ENCODE peak calls at places on chromosomes 3 and 15, in ten cellular contexts. W is hepatocyte, E is heart left ventricle, F is fibroblast of mammary gland, G is BJ, K is PC-3, X is transverse colon, L is prostate gland, T is cardiac muscle cell, O is astrocyte of the cerebellum. D is an unnamed sample.

GRCh38 chr3:184168363-184169120 is 6.1 kb upstream of the AP2M1 start:
- DNase-seq in W (no peak), E (no peak), F (peak), G (no peak), K (peak), X (no peak), L (no peak), T (no peak), O (peak), D (no peak)

GRCh38 chr15:100631831-100632230 is 29.4 kb downstream of the ASB7 start:
- DNase-seq in W (no peak), E (no peak), F (no peak), G (no peak), K (no peak), X (no peak), L (no peak), T (peak), O (no peak), D (no peak)

GRCh38 chr3:134345202-134345601 is 29.0 kb downstream of the AMOTL2 start:
- DNase-seq in W (no peak), E (no peak), F (no peak), G (no peak), K (no peak), X (no peak), L (no peak), T (no peak), O (no peak), D (no peak)

GRCh38 chr3:142947799-142948575 is 15.5 kb downstream of the PAQR9 start:
- DNase-seq in W (no peak), E (no peak), F (peak), G (no peak), K (peak), X (no peak), L (no peak), T (no peak), O (no peak), D (no peak)

GRCh38 chr3:157155591-157155990 is 4.4 kb downstream of the CCNL1 start:
- DNase-seq in W (no peak), E (no peak), F (no peak), G (no peak), K (no peak), X (no peak), L (no peak), T (no peak), O (no peak), D (no peak)

GRCh38 chr3:56672-57071 is 139.9 kb upstream of the CHL1 start:
- DNase-seq in W (no peak), E (no peak), F (no peak), G (no peak), K (no peak), X (no peak), L (no peak), T (no peak), O (no peak), D (no peak)

GRCh38 chr3:46971742-46972141 is 4.8 kb downstream of the CCDC12 start:
- DNase-seq in W (no peak), E (no peak), F (no peak), G (no peak), K (no peak), X (no peak), L (no peak), T (no peak), O (no peak), D (no peak)

GRCh38 chr3:196323723-196324122 is 5.7 kb upstream of the DYNLT2B start:
- DNase-seq in W (peak), E (no peak), F (peak), G (no peak), K (no peak), X (no peak), L (no peak), T (peak), O (no peak), D (no peak)

GRCh38 chr15:41570764-41571163 is 11.8 kb downstream of the TYRO3 start:
- DNase-seq in W (no peak), E (no peak), F (no peak), G (no peak), K (no peak), X (no peak), L (no peak), T (no peak), O (no peak), D (no peak)

GRCh38 chr3:164452707-164453106 is 625.6 kb downstream of the SI start:
- DNase-seq in W (no peak), E (no peak), F (peak), G (no peak), K (no peak), X (no peak), L (no peak), T (no peak), O (no peak), D (no peak)

GRCh38 chr3:193446975-193447602 is 68.5 kb upstream of the ATP13A5 start:
- DNase-seq in W (no peak), E (no peak), F (no peak), G (no peak), K (no peak), X (no peak), L (no peak), T (no peak), O (no peak), D (no peak)

GRCh38 chr15:69556344-69556743 is 103.7 kb downstream of the RPLP1 start:
- DNase-seq in W (peak), E (no peak), F (no peak), G (no peak), K (no peak), X (no peak), L (no peak), T (no peak), O (no peak), D (no peak)

GRCh38 chr3:119664850-119665379 is 4.5 kb upstream of the POPDC2 start:
- DNase-seq in W (peak), E (no peak), F (no peak), G (no peak), K (peak), X (no peak), L (no peak), T (no peak), O (no peak), D (no peak)

GRCh38 chr15:74621936-74622335 is 6.3 kb downstream of the CLK3 start:
- DNase-seq in W (no peak), E (no peak), F (no peak), G (no peak), K (no peak), X (no peak), L (no peak), T (no peak), O (no peak), D (no peak)

GRCh38 chr3:116474356-116475200 is 29.3 kb upstream of the LSAMP start:
- DNase-seq in W (no peak), E (no peak), F (no peak), G (no peak), K (no peak), X (no peak), L (no peak), T (peak), O (peak), D (no peak)

GRCh38 chr3:98732239-98733054 is 30.7 kb upstream of the ST3GAL6 start:
- DNase-seq in W (peak), E (peak), F (no peak), G (no peak), K (peak), X (peak), L (peak), T (peak), O (no peak), D (no peak)

GRCh38 chr15:40430271-40430805 is 10.4 kb upstream of the BAHD1 start:
- DNase-seq in W (no peak), E (no peak), F (peak), G (no peak), K (peak), X (peak), L (no peak), T (no peak), O (no peak), D (no peak)

GRCh38 chr3:120908803-120909601 is 997 bp downstream of the STXBP5L start:
- DNase-seq in W (no peak), E (no peak), F (no peak), G (no peak), K (no peak), X (peak), L (no peak), T (no peak), O (no peak), D (no peak)
- H3K4me3 ChIP-seq in W (peak), E (peak), F (no peak), G (peak), K (peak), X (peak), L (peak), T (peak), O (peak), D (peak)

GRCh38 chr3:14853280-14853956 is 34.7 kb downstream of the FGD5 start:
- DNase-seq in W (no peak), E (no peak), F (no peak), G (no peak), K (no peak), X (no peak), L (no peak), T (no peak), O (no peak), D (no peak)

GRCh38 chr3:14858105-14858504 is 39.3 kb downstream of the FGD5 start:
- DNase-seq in W (no peak), E (no peak), F (no peak), G (no peak), K (no peak), X (no peak), L (no peak), T (no peak), O (no peak), D (no peak)

GRCh38 chr3:14861451-14862302 is 42.9 kb downstream of the FGD5 start:
- DNase-seq in W (no peak), E (no peak), F (no peak), G (no peak), K (no peak), X (no peak), L (no peak), T (no peak), O (no peak), D (no peak)

GRCh38 chr3:14861031-14861430 is 42.3 kb downstream of the FGD5 start:
- DNase-seq in W (no peak), E (no peak), F (no peak), G (no peak), K (no peak), X (no peak), L (no peak), T (no peak), O (no peak), D (no peak)

GRCh38 chr3:14857506-14857905 is 38.7 kb downstream of the FGD5 start:
- DNase-seq in W (no peak), E (no peak), F (no peak), G (no peak), K (no peak), X (no peak), L (no peak), T (no peak), O (no peak), D (no peak)
- TF ChIP-seq CTCF in W (no peak), E (no peak), F (no peak), G (no peak), K (peak), X (peak), L (no peak), T (no peak), O (no peak), D (no peak)

DNA sequence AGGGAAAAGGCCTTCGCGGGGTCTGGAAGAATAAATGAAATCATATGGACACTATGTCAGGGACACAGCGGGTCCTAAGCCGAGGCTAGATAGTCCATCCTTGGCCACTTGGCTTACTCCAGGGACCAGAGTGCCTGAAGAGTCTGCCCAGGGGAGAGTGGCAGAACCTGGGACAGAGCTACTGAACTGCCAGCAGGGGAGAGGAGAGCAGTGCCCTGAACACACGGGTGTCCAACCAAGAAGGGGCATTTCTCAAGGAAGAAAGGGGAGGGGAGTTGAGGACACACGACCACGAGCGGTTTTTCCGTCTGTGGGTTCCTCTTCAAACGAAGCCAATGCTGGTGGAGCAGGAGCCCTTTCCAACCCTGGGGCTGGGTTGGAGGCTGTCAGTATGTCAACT is 1.0 kb downstream of the ACAN start:
- DNase-seq in W (no peak), E (no peak), F (no peak), G (no peak), K (no peak), X (no peak), L (no peak), T (no peak), O (no peak), D (no peak)
- H3K4me3 ChIP-seq in W (no peak), E (no peak), F (no peak), G (no peak), K (no peak), X (no peak), L (no peak), T (no peak), O (no peak), D (no peak)

DNA sequence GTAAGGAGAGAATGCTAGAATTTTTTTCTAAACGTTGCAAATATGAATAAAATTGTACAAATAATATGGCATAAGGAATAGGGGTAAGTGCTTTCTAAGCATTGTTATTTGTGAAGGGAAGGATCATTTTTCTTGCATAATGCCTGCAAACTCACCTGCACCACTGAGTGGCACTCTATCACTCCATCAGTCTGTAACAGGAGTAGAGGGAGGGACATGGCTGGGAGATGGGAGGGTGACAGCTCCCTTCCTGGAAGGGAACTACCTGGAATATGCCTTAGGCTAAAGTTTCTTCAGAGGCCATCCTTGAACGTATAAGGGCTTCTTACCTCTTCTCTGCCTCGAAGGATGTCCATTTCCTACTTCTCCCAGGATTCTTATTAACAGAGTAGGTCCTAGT is 3.0 kb downstream of the NAALADL2 start:
- DNase-seq in W (peak), E (no peak), F (peak), G (no peak), K (peak), X (peak), L (peak), T (peak), O (no peak), D (no peak)
- TF ChIP-seq CTCF in W (peak), E (no peak), F (peak), G (no peak), K (peak), X (peak), L (no peak), T (no peak), O (no peak), D (peak)

DNA sequence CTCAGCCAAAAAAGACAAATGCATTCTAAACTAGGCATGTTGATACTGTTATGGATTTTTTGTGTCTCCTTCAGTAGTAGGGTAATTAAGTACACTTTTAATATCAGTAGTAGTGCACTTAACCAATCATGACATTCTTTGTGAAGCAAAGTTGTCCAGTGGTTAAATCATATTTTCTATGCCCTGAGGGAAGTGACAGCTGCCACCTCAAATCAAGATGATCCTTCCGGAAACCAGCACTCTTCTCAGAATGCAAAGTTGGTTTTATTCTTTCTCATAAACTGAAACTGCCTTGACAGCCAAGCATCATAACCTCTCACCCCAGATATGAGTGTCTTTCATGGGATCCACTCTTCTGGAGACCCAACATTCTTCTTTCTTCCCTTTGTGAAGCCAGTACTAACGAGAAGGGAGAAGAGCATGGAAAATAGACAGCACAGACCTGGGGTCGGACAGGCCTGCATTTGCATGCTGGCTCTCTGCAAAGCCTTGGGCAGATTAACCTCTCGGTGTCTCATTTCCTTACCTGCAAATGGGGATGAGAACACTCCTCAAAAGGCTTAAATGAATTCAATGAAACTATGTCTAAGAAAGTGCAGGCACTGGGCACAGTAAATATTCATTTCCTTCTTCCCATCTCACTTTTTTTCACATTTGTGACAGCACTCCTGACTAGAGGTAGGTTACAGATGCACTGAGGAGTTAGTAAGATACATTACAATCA is 13.2 kb downstream of the AAGAB start:
- DNase-seq in W (no peak), E (no peak), F (no peak), G (no peak), K (no peak), X (no peak), L (no peak), T (no peak), O (no peak), D (no peak)
- H3K4me3 ChIP-seq in W (no peak), E (no peak), F (no peak), G (no peak), K (no peak), X (no peak), L (no peak), T (no peak), O (no peak), D (no peak)

DNA sequence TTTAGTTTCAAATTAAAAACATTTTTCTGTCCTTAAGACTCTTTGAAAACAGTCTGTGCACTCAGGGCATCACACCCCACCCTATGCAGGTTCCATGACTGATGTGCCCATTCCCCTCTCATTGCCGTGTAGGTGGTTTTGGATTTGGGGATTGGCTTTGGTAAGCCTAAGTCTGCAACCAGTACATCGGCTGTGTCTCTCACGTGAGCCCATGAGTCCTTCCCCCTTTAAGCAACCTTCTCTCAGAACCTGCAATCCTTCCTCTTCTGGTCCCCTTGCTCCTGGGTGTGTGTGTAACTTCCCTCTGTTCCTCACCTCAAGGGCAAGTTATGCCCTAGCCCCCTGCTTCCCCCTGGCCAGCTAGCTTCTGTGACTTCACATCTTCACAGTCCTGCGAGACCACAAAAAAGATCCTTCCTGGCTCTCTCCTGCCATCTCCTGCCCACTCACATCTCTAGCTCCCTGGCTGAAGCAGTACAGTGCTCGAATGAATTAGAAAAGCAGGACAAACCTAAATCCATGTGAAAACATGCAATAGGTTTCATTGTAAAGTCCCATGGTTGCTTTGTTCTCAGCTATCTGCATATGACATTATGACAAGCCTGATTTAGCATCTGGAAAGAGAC is 126.7 kb downstream of the UACA start:
- DNase-seq in W (peak), E (no peak), F (peak), G (no peak), K (peak), X (no peak), L (no peak), T (peak), O (no peak), D (no peak)
- TF ChIP-seq CTCF in W (peak), E (no peak), F (peak), G (peak), K (peak), X (no peak), L (peak), T (peak), O (peak), D (peak)

GRCh38 chr15:60396964-60397771 is 618 bp downstream of the ANXA2 start:
- DNase-seq in W (peak), E (peak), F (peak), G (no peak), K (peak), X (peak), L (peak), T (peak), O (no peak), D (no peak)

GRCh38 chr15:60396100-60396499 is 1.7 kb downstream of the ANXA2 start:
- DNase-seq in W (no peak), E (no peak), F (no peak), G (no peak), K (peak), X (no peak), L (no peak), T (no peak), O (no peak), D (no peak)

GRCh38 chr15:60397772-60398445 is at the start of gene ANXA2:
- DNase-seq in W (peak), E (peak), F (peak), G (no peak), K (peak), X (peak), L (peak), T (peak), O (peak), D (no peak)

GRCh38 chr15:60395276-60396011 is 2.3 kb downstream of the ANXA2 start:
- DNase-seq in W (no peak), E (no peak), F (no peak), G (no peak), K (no peak), X (no peak), L (no peak), T (no peak), O (no peak), D (no peak)

DNA sequence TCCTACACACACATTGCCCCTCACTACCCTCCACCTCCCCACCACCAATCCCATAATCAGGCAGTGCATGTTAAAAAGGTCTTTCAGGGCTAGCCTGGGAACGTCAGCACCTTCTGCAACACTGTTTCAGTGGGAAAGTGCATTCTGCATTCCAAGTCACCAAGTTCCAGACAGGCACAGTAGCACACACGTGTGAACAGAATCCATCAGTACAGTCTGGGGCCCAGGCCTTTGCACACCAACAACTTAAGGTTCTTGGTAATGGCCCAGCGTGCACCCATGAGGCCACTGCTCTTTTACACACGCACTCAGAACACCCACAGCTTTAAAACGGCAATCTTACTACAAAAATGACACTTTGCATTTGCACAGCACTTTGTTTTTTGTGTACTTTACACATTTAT is 1.2 kb downstream of the ANXA2 start:
- DNase-seq in W (no peak), E (no peak), F (no peak), G (no peak), K (no peak), X (no peak), L (no peak), T (no peak), O (no peak), D (no peak)
- H3K4me3 ChIP-seq in W (peak), E (peak), F (peak), G (peak), K (peak), X (peak), L (peak), T (peak), O (peak), D (peak)

GRCh38 chr3:80688814-80689213 is 921.0 kb upstream of the ROBO1 start:
- DNase-seq in W (peak), E (no peak), F (peak), G (no peak), K (peak), X (no peak), L (no peak), T (peak), O (peak), D (no peak)
- TF ChIP-seq CTCF in W (peak), E (no peak), F (peak), G (peak), K (peak), X (peak), L (no peak), T (peak), O (peak), D (no peak)

DNA sequence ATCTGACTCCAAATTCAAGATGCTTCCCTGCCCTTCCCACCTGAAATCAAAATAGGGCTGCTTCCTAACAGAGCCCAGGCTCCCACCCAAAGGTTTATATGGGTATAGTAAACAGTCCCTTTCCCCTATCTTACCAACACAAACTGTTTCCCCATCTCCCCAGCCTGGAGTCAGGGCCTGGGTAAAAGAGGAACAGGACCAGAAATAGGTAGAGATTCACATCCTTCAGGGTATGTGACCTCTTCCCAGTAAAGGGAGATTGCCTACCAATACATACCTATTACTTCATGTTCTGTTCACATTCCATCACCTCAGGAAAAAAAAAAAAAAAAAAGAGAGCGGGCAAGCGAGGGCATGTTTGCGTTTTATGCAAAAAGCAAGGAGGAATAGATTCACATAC is 9.7 kb upstream of the SHF start:
- DNase-seq in W (no peak), E (no peak), F (no peak), G (no peak), K (no peak), X (no peak), L (no peak), T (no peak), O (no peak), D (no peak)
- H3K4me3 ChIP-seq in W (no peak), E (peak), F (peak), G (no peak), K (peak), X (no peak), L (no peak), T (peak), O (no peak), D (no peak)

GRCh38 chr3:189049458-189050231 is 122.1 kb upstream of the TPRG1 start:
- DNase-seq in W (no peak), E (peak), F (no peak), G (no peak), K (peak), X (no peak), L (no peak), T (no peak), O (no peak), D (no peak)
- TF ChIP-seq CTCF in W (no peak), E (no peak), F (peak), G (no peak), K (peak), X (no peak), L (no peak), T (no peak), O (no peak), D (no peak)